ENCODE peak calls at places on chromosomes 2 and 18, in five cellular contexts. E, B, T, M and D are unnamed samples.

GRCh38 chr18:57107141-57107832 is 39.6 kb upstream of the BOD1L2 start:
- DNase-seq in M (no peak), E (peak; percentile 45), B (peak; percentile 48), T (no peak), D (no peak)

GRCh38 chr18:56702946-56703345 is 51.8 kb downstream of the WDR7 start:
- DNase-seq in E (peak; percentile 59), T (no peak), B (peak; percentile 59), M (peak; percentile 25), D (no peak)

GRCh38 chr18:532023-532422 is 31.5 kb upstream of the COLEC12 start:
- DNase-seq in E (no peak), B (no peak), T (no peak), M (no peak), D (no peak)

GRCh38 chr2:183123117-183123958 is 905 bp upstream of the NUP35 start:
- DNase-seq in E (peak; percentile 28), M (no peak), T (no peak), B (no peak), D (no peak)

GRCh38 chr18:54257015-54257414 is 12.3 kb upstream of the POLI start:
- DNase-seq in T (no peak), B (no peak), E (no peak), M (no peak), D (no peak)

GRCh38 chr2:191552036-191552435 is 125.9 kb upstream of the NABP1 start:
- DNase-seq in E (no peak), B (peak; percentile 16), M (no peak), T (no peak), D (no peak)

GRCh38 chr2:11387100-11387390 is 42.6 kb upstream of the ROCK2 start:
- DNase-seq in E (no peak), M (no peak), B (no peak), T (no peak), D (no peak)

GRCh38 chr2:75064691-75065396 is 106.4 kb downstream of the POLE4 start:
- DNase-seq in T (peak; percentile 65), M (peak; percentile 33), B (peak; percentile 66), E (peak; percentile 40), D (peak; percentile 42)

GRCh38 chr2:174585657-174586056 is 11.9 kb downstream of the WIPF1 start:
- DNase-seq in E (no peak), T (no peak), B (no peak), M (no peak), D (no peak)

GRCh38 chr2:100237770-100238169 is 84.5 kb downstream of the LONRF2 start:
- DNase-seq in E (peak; percentile 11), T (no peak), M (no peak), B (no peak), D (no peak)

GRCh38 chr2:161586517-161587167 is 37.6 kb upstream of the SLC4A10 start:
- DNase-seq in E (peak; percentile 48), B (peak; percentile 42), M (peak; percentile 10), T (no peak), D (no peak)

GRCh38 chr2:127776122-127776780 is 34.7 kb downstream of the WDR33 start:
- DNase-seq in T (no peak), E (no peak), B (no peak), M (no peak), D (no peak)

GRCh38 chr2:240481720-240482119 is 46.3 kb downstream of the GPC1 start:
- DNase-seq in T (no peak), E (no peak), M (no peak), B (no peak), D (no peak)

GRCh38 chr2:11154460-11155325 is 574 bp upstream of the SLC66A3 start:
- DNase-seq in E (peak; percentile 93), M (peak; percentile 93), B (peak; percentile 91), T (peak; percentile 99), D (peak; percentile 95)

GRCh38 chr2:118227698-118228508 is 139.6 kb downstream of the INSIG2 start:
- DNase-seq in M (no peak), B (no peak), E (no peak), T (no peak), D (no peak)

GRCh38 chr18:36035253-36035652 is 32.1 kb downstream of the RPRD1A start:
- DNase-seq in E (no peak), M (peak; percentile 19), T (no peak), B (peak; percentile 94), D (no peak)

GRCh38 chr2:225103737-225104141 is 61.5 kb upstream of the DOCK10 start:
- DNase-seq in M (no peak), T (no peak), B (peak; percentile 24), E (no peak), D (no peak)

GRCh38 chr2:174259981-174260380 is 11.6 kb upstream of the OLA1 start:
- DNase-seq in E (no peak), M (no peak), B (no peak), T (no peak), D (no peak)

GRCh38 chr18:22694954-22695353 is 238.2 kb upstream of the RBBP8 start:
- DNase-seq in B (no peak), E (peak; percentile 94), M (no peak), T (peak; percentile 73), D (no peak)

GRCh38 chr2:177221534-177221933 is 8.9 kb downstream of the HNRNPA3 start:
- DNase-seq in E (no peak), M (no peak), B (no peak), T (no peak), D (no peak)

GRCh38 chr2:159146930-159147666 is 139.4 kb downstream of the WDSUB1 start:
- DNase-seq in M (no peak), B (peak; percentile 72), T (no peak), E (no peak), D (no peak)

GRCh38 chr18:63962137-63962536 is 7.7 kb upstream of the SERPINB8 start:
- DNase-seq in E (no peak), B (peak; percentile 21), M (no peak), T (no peak), D (no peak)

GRCh38 chr2:102065675-102066252 is 74.0 kb downstream of the IL1R2 start:
- DNase-seq in M (no peak), T (peak; percentile 75), B (no peak), E (peak; percentile 18), D (no peak)

GRCh38 chr2:54589340-54590215 is 133.5 kb downstream of the SPTBN1 start:
- DNase-seq in E (no peak), B (peak; percentile 99), M (no peak), T (no peak), D (no peak)